ENCODE peak calls at places on chromosomes 5 and 9, in nine cellular contexts. F is tibial nerve; C is CD4-positive, alpha-beta memory T cell; Z is Peyer's patch; D is H1; V is endothelial cell of umbilical vein; J is heart left ventricle; A is CD8-positive, alpha-beta memory T cell; U is kidney. M is an unnamed sample. For H3K9me3, the result is how much of the 10 kb centered on the place peaks cover.

GRCh38 chr9:108383801-108384200 is 472.0 kb downstream of the ACTL7B start:
- DNase-seq in V (no peak), D (no peak), A (no peak), Z (no peak), J (no peak), F (no peak), U (no peak), C (no peak), M (no peak)

GRCh38 chr5:154740957-154741356 is 14.2 kb upstream of the LARP1 start:
- DNase-seq in A (no peak), J (no peak), D (no peak), F (no peak), V (no peak), U (no peak), C (no peak), Z (no peak), M (no peak)

GRCh38 chr9:68498816-68499215 is 41.9 kb downstream of the TMEM252 start:
- DNase-seq in V (no peak), F (no peak), C (no peak), A (no peak), U (no peak), D (no peak), Z (no peak), J (no peak), M (no peak)

GRCh38 chr5:147731708-147732551 is 50.6 kb downstream of the JAKMIP2 start:
- DNase-seq in V (no peak), Z (no peak), A (no peak), D (no peak), F (no peak), U (no peak), J (no peak), C (no peak), M (no peak)

GRCh38 chr9:106798021-106798799 is 64.8 kb upstream of the ZNF462 start:
- DNase-seq in Z (no peak), D (no peak), C (no peak), A (no peak), J (no peak), V (no peak), F (no peak), U (no peak), M (no peak)

GRCh38 chr9:31135567-31135966 is 1248.9 kb upstream of the ACO1 start:
- DNase-seq in F (no peak), U (no peak), V (no peak), Z (no peak), D (no peak), C (no peak), A (no peak), J (no peak), M (no peak)

GRCh38 chr9:114221706-114222465 is 66.5 kb downstream of the COL27A1 start:
- DNase-seq in V (peak), D (no peak), Z (no peak), F (no peak), A (no peak), J (no peak), U (no peak), C (no peak), M (no peak)

GRCh38 chr5:16725575-16725974 is 108.8 kb upstream of the RETREG1 start:
- DNase-seq in D (no peak), V (no peak), C (no peak), A (no peak), U (no peak), J (no peak), Z (no peak), F (no peak), M (no peak)

GRCh38 chr9:113522858-113523257 is 59.3 kb downstream of the RGS3 start:
- DNase-seq in Z (no peak), F (no peak), A (no peak), J (no peak), D (no peak), C (no peak), V (no peak), U (no peak), M (no peak)

GRCh38 chr5:107431998-107432397 is 238.7 kb downstream of the EFNA5 start:
- DNase-seq in F (no peak), U (no peak), A (no peak), C (no peak), D (no peak), J (no peak), V (peak), Z (no peak), M (no peak)

GRCh38 chr5:89270901-89271300 is 387.9 kb upstream of the MEF2C start:
- DNase-seq in F (no peak), J (no peak), A (no peak), Z (no peak), D (no peak), C (no peak), U (no peak), V (no peak), M (no peak)

GRCh38 chr9:121246821-121247511 is 21.0 kb upstream of the GSN start:
- DNase-seq in D (no peak), A (no peak), V (no peak), Z (no peak), F (no peak), C (no peak), U (no peak), J (no peak), M (no peak)

GRCh38 chr9:36748322-36748899 is 175.7 kb downstream of the MELK start:
- DNase-seq in V (peak), U (no peak), Z (no peak), F (no peak), C (no peak), J (no peak), D (peak), A (no peak), M (no peak)

GRCh38 chr9:107286057-107286456 is 3.0 kb downstream of the RAD23B start:
- DNase-seq in Z (no peak), U (no peak), A (no peak), C (no peak), V (peak), D (no peak), J (no peak), F (no peak), M (no peak)

GRCh38 chr9:125431741-125432271 is 170.2 kb downstream of the GAPVD1 start:
- DNase-seq in V (no peak), A (no peak), U (peak), Z (no peak), F (peak), J (no peak), D (no peak), C (no peak), M (no peak)

GRCh38 chr5:177271113-177271512 is 32.4 kb downstream of the RAB24 start:
- DNase-seq in U (no peak), F (no peak), C (no peak), D (no peak), J (no peak), Z (no peak), A (no peak), V (no peak), M (no peak)

GRCh38 chr5:71923755-71924154 is 183.5 kb upstream of the MAP1B start:
- DNase-seq in U (no peak), Z (no peak), A (no peak), C (no peak), F (no peak), J (no peak), V (no peak), D (no peak), M (no peak)
- H3K4me3 ChIP-seq in U (no peak), Z (no peak), A (no peak), C (no peak), F (no peak), J (no peak), V (no peak), D (no peak), M (no peak)

GRCh38 chr9:26058111-26058895 is 380.1 kb upstream of the TUSC1 start:
- DNase-seq in A (no peak), Z (no peak), V (no peak), F (no peak), J (no peak), U (no peak), D (no peak), C (no peak), M (no peak)
- H3K9me3 ChIP-seq in A (under half), Z (under half), V (under half), F (under half), J (under half), U (under half), D (under half), C (under half), M (under half)

GRCh38 chr5:87185838-87186237 is 81.8 kb upstream of the RASA1 start:
- DNase-seq in D (no peak), V (no peak), F (no peak), A (no peak), Z (no peak), J (no peak), U (no peak), C (no peak), M (no peak)
- H3K4me3 ChIP-seq in D (no peak), V (no peak), F (no peak), A (no peak), Z (no peak), J (no peak), U (no peak), C (no peak), M (no peak)

GRCh38 chr9:65410926-65411325 is 125.9 kb upstream of the FOXD4L5 start:
- DNase-seq in F (no peak), A (no peak), C (no peak), J (no peak), U (peak), Z (no peak), D (no peak), V (no peak), M (no peak)
- H3K9me3 ChIP-seq in F (under half), A (under half), C (under half), J (under half), U (under half), Z (under half), D (under half), V (under half), M (under half)

M was measured in iPS DF 6.9.